ENCODE peak calls at places on chromosomes 3 and 15, in nine cellular contexts. One of them, this sample, is unnamed.

GRCh38 chr3:4852780-4853748 is 126.2 kb upstream of the BHLHE40 start:
- DNase-seq in amniotic stem cell: no peak
- DNase-seq in RPMI7951: peak
- DNase-seq in left colon: no peak
- DNase-seq in choroid plexus epithelial cell: peak
- DNase-seq in activated CD8-positive, alpha-beta T cell treated with anti-CD3 and anti-CD28 coated beads for 36 hours: no peak
- DNase-seq in mucosa of descending colon: no peak
- DNase-seq in activated effector memory CD4-positive, alpha-beta T cell treated with Interleukin-2 at 50 U/mL for 16 hours: no peak
- DNase-seq in stimulated activated CD4-positive, alpha-beta T cell treated with anti-CD3 and anti-CD28 coated beads, Interleukin-4, amount 100 ng/mL, for 24 hours: no peak
- DNase-seq in this sample: no peak

GRCh38 chr3:137012097-137012501 is 54.3 kb downstream of the IL20RB start:
- DNase-seq in amniotic stem cell: no peak
- DNase-seq in RPMI7951: peak
- DNase-seq in left colon: no peak
- DNase-seq in choroid plexus epithelial cell: peak
- DNase-seq in activated CD8-positive, alpha-beta T cell treated with anti-CD3 and anti-CD28 coated beads for 36 hours: no peak
- DNase-seq in mucosa of descending colon: no peak
- DNase-seq in activated effector memory CD4-positive, alpha-beta T cell treated with Interleukin-2 at 50 U/mL for 16 hours: no peak
- DNase-seq in stimulated activated CD4-positive, alpha-beta T cell treated with anti-CD3 and anti-CD28 coated beads, Interleukin-4, amount 100 ng/mL, for 24 hours: no peak
- DNase-seq in this sample: peak

GRCh38 chr15:84824260-84824690 is 7.1 kb downstream of the ALPK3 start:
- DNase-seq in amniotic stem cell: no peak
- DNase-seq in RPMI7951: no peak
- DNase-seq in left colon: no peak
- DNase-seq in choroid plexus epithelial cell: no peak
- DNase-seq in activated CD8-positive, alpha-beta T cell treated with anti-CD3 and anti-CD28 coated beads for 36 hours: no peak
- DNase-seq in mucosa of descending colon: peak
- DNase-seq in activated effector memory CD4-positive, alpha-beta T cell treated with Interleukin-2 at 50 U/mL for 16 hours: no peak
- DNase-seq in stimulated activated CD4-positive, alpha-beta T cell treated with anti-CD3 and anti-CD28 coated beads, Interleukin-4, amount 100 ng/mL, for 24 hours: no peak
- DNase-seq in this sample: no peak

GRCh38 chr3:38136272-38136806 is 588 bp downstream of the ACAA1 start:
- DNase-seq in amniotic stem cell: no peak
- DNase-seq in RPMI7951: peak
- DNase-seq in left colon: peak
- DNase-seq in choroid plexus epithelial cell: peak
- DNase-seq in activated CD8-positive, alpha-beta T cell treated with anti-CD3 and anti-CD28 coated beads for 36 hours: peak
- DNase-seq in mucosa of descending colon: peak
- DNase-seq in activated effector memory CD4-positive, alpha-beta T cell treated with Interleukin-2 at 50 U/mL for 16 hours: no peak
- DNase-seq in stimulated activated CD4-positive, alpha-beta T cell treated with anti-CD3 and anti-CD28 coated beads, Interleukin-4, amount 100 ng/mL, for 24 hours: peak
- DNase-seq in this sample: no peak

GRCh38 chr15:88274534-88275460 is 18.3 kb upstream of the NTRK3 start:
- DNase-seq in amniotic stem cell: peak
- DNase-seq in RPMI7951: peak
- DNase-seq in left colon: no peak
- DNase-seq in choroid plexus epithelial cell: peak
- DNase-seq in activated CD8-positive, alpha-beta T cell treated with anti-CD3 and anti-CD28 coated beads for 36 hours: peak
- DNase-seq in mucosa of descending colon: peak
- DNase-seq in activated effector memory CD4-positive, alpha-beta T cell treated with Interleukin-2 at 50 U/mL for 16 hours: peak
- DNase-seq in stimulated activated CD4-positive, alpha-beta T cell treated with anti-CD3 and anti-CD28 coated beads, Interleukin-4, amount 100 ng/mL, for 24 hours: peak
- DNase-seq in this sample: peak

GRCh38 chr3:51340311-51340829 is 44.7 kb upstream of the MANF start:
- DNase-seq in amniotic stem cell: peak
- DNase-seq in RPMI7951: peak
- DNase-seq in left colon: no peak
- DNase-seq in choroid plexus epithelial cell: peak
- DNase-seq in activated CD8-positive, alpha-beta T cell treated with anti-CD3 and anti-CD28 coated beads for 36 hours: no peak
- DNase-seq in mucosa of descending colon: no peak
- DNase-seq in activated effector memory CD4-positive, alpha-beta T cell treated with Interleukin-2 at 50 U/mL for 16 hours: no peak
- DNase-seq in stimulated activated CD4-positive, alpha-beta T cell treated with anti-CD3 and anti-CD28 coated beads, Interleukin-4, amount 100 ng/mL, for 24 hours: no peak
- DNase-seq in this sample: peak

GRCh38 chr3:37510749-37511148 is 336.4 kb upstream of the LRRFIP2 start:
- DNase-seq in amniotic stem cell: no peak
- DNase-seq in RPMI7951: no peak
- DNase-seq in left colon: no peak
- DNase-seq in choroid plexus epithelial cell: no peak
- DNase-seq in activated CD8-positive, alpha-beta T cell treated with anti-CD3 and anti-CD28 coated beads for 36 hours: no peak
- DNase-seq in mucosa of descending colon: no peak
- DNase-seq in activated effector memory CD4-positive, alpha-beta T cell treated with Interleukin-2 at 50 U/mL for 16 hours: no peak
- DNase-seq in stimulated activated CD4-positive, alpha-beta T cell treated with anti-CD3 and anti-CD28 coated beads, Interleukin-4, amount 100 ng/mL, for 24 hours: no peak
- DNase-seq in this sample: no peak

GRCh38 chr15:42155546-42156265 is 730 bp downstream of the PLA2G4F start:
- DNase-seq in amniotic stem cell: no peak
- DNase-seq in RPMI7951: no peak
- DNase-seq in left colon: peak
- DNase-seq in choroid plexus epithelial cell: no peak
- DNase-seq in activated CD8-positive, alpha-beta T cell treated with anti-CD3 and anti-CD28 coated beads for 36 hours: no peak
- DNase-seq in mucosa of descending colon: peak
- DNase-seq in activated effector memory CD4-positive, alpha-beta T cell treated with Interleukin-2 at 50 U/mL for 16 hours: no peak
- DNase-seq in stimulated activated CD4-positive, alpha-beta T cell treated with anti-CD3 and anti-CD28 coated beads, Interleukin-4, amount 100 ng/mL, for 24 hours: no peak
- DNase-seq in this sample: no peak

GRCh38 chr15:77869021-77869895 is 208.3 kb downstream of the TBC1D2B start:
- DNase-seq in amniotic stem cell: no peak
- DNase-seq in RPMI7951: peak
- DNase-seq in left colon: peak
- DNase-seq in choroid plexus epithelial cell: no peak
- DNase-seq in activated CD8-positive, alpha-beta T cell treated with anti-CD3 and anti-CD28 coated beads for 36 hours: no peak
- DNase-seq in mucosa of descending colon: no peak
- DNase-seq in activated effector memory CD4-positive, alpha-beta T cell treated with Interleukin-2 at 50 U/mL for 16 hours: no peak
- DNase-seq in stimulated activated CD4-positive, alpha-beta T cell treated with anti-CD3 and anti-CD28 coated beads, Interleukin-4, amount 100 ng/mL, for 24 hours: no peak
- DNase-seq in this sample: no peak

GRCh38 chr3:171935261-171936123 is 92.3 kb downstream of the TMEM212 start:
- DNase-seq in amniotic stem cell: no peak
- DNase-seq in RPMI7951: no peak
- DNase-seq in left colon: no peak
- DNase-seq in choroid plexus epithelial cell: no peak
- DNase-seq in activated CD8-positive, alpha-beta T cell treated with anti-CD3 and anti-CD28 coated beads for 36 hours: no peak
- DNase-seq in mucosa of descending colon: no peak
- DNase-seq in activated effector memory CD4-positive, alpha-beta T cell treated with Interleukin-2 at 50 U/mL for 16 hours: no peak
- DNase-seq in stimulated activated CD4-positive, alpha-beta T cell treated with anti-CD3 and anti-CD28 coated beads, Interleukin-4, amount 100 ng/mL, for 24 hours: no peak
- DNase-seq in this sample: no peak

GRCh38 chr15:68676926-68677325 is 98.1 kb downstream of the CORO2B start:
- DNase-seq in amniotic stem cell: no peak
- DNase-seq in RPMI7951: no peak
- DNase-seq in left colon: no peak
- DNase-seq in choroid plexus epithelial cell: no peak
- DNase-seq in activated CD8-positive, alpha-beta T cell treated with anti-CD3 and anti-CD28 coated beads for 36 hours: no peak
- DNase-seq in mucosa of descending colon: no peak
- DNase-seq in activated effector memory CD4-positive, alpha-beta T cell treated with Interleukin-2 at 50 U/mL for 16 hours: no peak
- DNase-seq in stimulated activated CD4-positive, alpha-beta T cell treated with anti-CD3 and anti-CD28 coated beads, Interleukin-4, amount 100 ng/mL, for 24 hours: no peak
- DNase-seq in this sample: no peak

GRCh38 chr15:83300826-83301225 is 16.4 kb upstream of the BNC1 start:
- DNase-seq in amniotic stem cell: no peak
- DNase-seq in RPMI7951: peak
- DNase-seq in left colon: no peak
- DNase-seq in choroid plexus epithelial cell: peak
- DNase-seq in activated CD8-positive, alpha-beta T cell treated with anti-CD3 and anti-CD28 coated beads for 36 hours: no peak
- DNase-seq in mucosa of descending colon: no peak
- DNase-seq in activated effector memory CD4-positive, alpha-beta T cell treated with Interleukin-2 at 50 U/mL for 16 hours: no peak
- DNase-seq in stimulated activated CD4-positive, alpha-beta T cell treated with anti-CD3 and anti-CD28 coated beads, Interleukin-4, amount 100 ng/mL, for 24 hours: no peak
- DNase-seq in this sample: no peak

GRCh38 chr3:38334656-38335055 is 11.9 kb upstream of the XYLB start:
- DNase-seq in amniotic stem cell: no peak
- DNase-seq in RPMI7951: peak
- DNase-seq in left colon: no peak
- DNase-seq in choroid plexus epithelial cell: peak
- DNase-seq in activated CD8-positive, alpha-beta T cell treated with anti-CD3 and anti-CD28 coated beads for 36 hours: no peak
- DNase-seq in mucosa of descending colon: no peak
- DNase-seq in activated effector memory CD4-positive, alpha-beta T cell treated with Interleukin-2 at 50 U/mL for 16 hours: no peak
- DNase-seq in stimulated activated CD4-positive, alpha-beta T cell treated with anti-CD3 and anti-CD28 coated beads, Interleukin-4, amount 100 ng/mL, for 24 hours: no peak
- DNase-seq in this sample: no peak

GRCh38 chr3:8540456-8540855 is 38.8 kb downstream of the LMCD1 start:
- DNase-seq in amniotic stem cell: no peak
- DNase-seq in RPMI7951: no peak
- DNase-seq in left colon: no peak
- DNase-seq in choroid plexus epithelial cell: no peak
- DNase-seq in activated CD8-positive, alpha-beta T cell treated with anti-CD3 and anti-CD28 coated beads for 36 hours: no peak
- DNase-seq in mucosa of descending colon: no peak
- DNase-seq in activated effector memory CD4-positive, alpha-beta T cell treated with Interleukin-2 at 50 U/mL for 16 hours: no peak
- DNase-seq in stimulated activated CD4-positive, alpha-beta T cell treated with anti-CD3 and anti-CD28 coated beads, Interleukin-4, amount 100 ng/mL, for 24 hours: no peak
- DNase-seq in this sample: no peak

GRCh38 chr3:148861277-148861869 is 3.7 kb upstream of the CPA3 start:
- DNase-seq in amniotic stem cell: no peak
- DNase-seq in RPMI7951: peak
- DNase-seq in left colon: no peak
- DNase-seq in choroid plexus epithelial cell: peak
- DNase-seq in activated CD8-positive, alpha-beta T cell treated with anti-CD3 and anti-CD28 coated beads for 36 hours: no peak
- DNase-seq in mucosa of descending colon: no peak
- DNase-seq in activated effector memory CD4-positive, alpha-beta T cell treated with Interleukin-2 at 50 U/mL for 16 hours: no peak
- DNase-seq in stimulated activated CD4-positive, alpha-beta T cell treated with anti-CD3 and anti-CD28 coated beads, Interleukin-4, amount 100 ng/mL, for 24 hours: no peak
- DNase-seq in this sample: peak

GRCh38 chr3:71195492-71195891 is 388.0 kb downstream of the FOXP1 start:
- DNase-seq in amniotic stem cell: no peak
- DNase-seq in RPMI7951: peak
- DNase-seq in left colon: no peak
- DNase-seq in choroid plexus epithelial cell: peak
- DNase-seq in activated CD8-positive, alpha-beta T cell treated with anti-CD3 and anti-CD28 coated beads for 36 hours: no peak
- DNase-seq in mucosa of descending colon: no peak
- DNase-seq in activated effector memory CD4-positive, alpha-beta T cell treated with Interleukin-2 at 50 U/mL for 16 hours: no peak
- DNase-seq in stimulated activated CD4-positive, alpha-beta T cell treated with anti-CD3 and anti-CD28 coated beads, Interleukin-4, amount 100 ng/mL, for 24 hours: no peak
- DNase-seq in this sample: peak

GRCh38 chr3:183554377-183554776 is 1.1 kb downstream of the KLHL6 start:
- DNase-seq in amniotic stem cell: no peak
- DNase-seq in RPMI7951: no peak
- DNase-seq in left colon: no peak
- DNase-seq in choroid plexus epithelial cell: no peak
- DNase-seq in activated CD8-positive, alpha-beta T cell treated with anti-CD3 and anti-CD28 coated beads for 36 hours: peak
- DNase-seq in mucosa of descending colon: no peak
- DNase-seq in activated effector memory CD4-positive, alpha-beta T cell treated with Interleukin-2 at 50 U/mL for 16 hours: no peak
- DNase-seq in stimulated activated CD4-positive, alpha-beta T cell treated with anti-CD3 and anti-CD28 coated beads, Interleukin-4, amount 100 ng/mL, for 24 hours: peak
- DNase-seq in this sample: no peak

GRCh38 chr15:59570364-59570763 is 41.2 kb upstream of the GCNT3 start:
- DNase-seq in amniotic stem cell: no peak
- DNase-seq in RPMI7951: no peak
- DNase-seq in left colon: peak
- DNase-seq in choroid plexus epithelial cell: no peak
- DNase-seq in activated CD8-positive, alpha-beta T cell treated with anti-CD3 and anti-CD28 coated beads for 36 hours: no peak
- DNase-seq in mucosa of descending colon: peak
- DNase-seq in activated effector memory CD4-positive, alpha-beta T cell treated with Interleukin-2 at 50 U/mL for 16 hours: no peak
- DNase-seq in stimulated activated CD4-positive, alpha-beta T cell treated with anti-CD3 and anti-CD28 coated beads, Interleukin-4, amount 100 ng/mL, for 24 hours: no peak
- DNase-seq in this sample: no peak

GRCh38 chr15:78302579-78302978 is 3.2 kb upstream of the SKIC8 start:
- DNase-seq in amniotic stem cell: no peak
- DNase-seq in RPMI7951: peak
- DNase-seq in left colon: no peak
- DNase-seq in choroid plexus epithelial cell: peak
- DNase-seq in activated CD8-positive, alpha-beta T cell treated with anti-CD3 and anti-CD28 coated beads for 36 hours: no peak
- DNase-seq in mucosa of descending colon: no peak
- DNase-seq in activated effector memory CD4-positive, alpha-beta T cell treated with Interleukin-2 at 50 U/mL for 16 hours: no peak
- DNase-seq in stimulated activated CD4-positive, alpha-beta T cell treated with anti-CD3 and anti-CD28 coated beads, Interleukin-4, amount 100 ng/mL, for 24 hours: no peak
- DNase-seq in this sample: peak

GRCh38 chr3:128864351-128864811 is 15.0 kb upstream of the ACAD9 start:
- DNase-seq in amniotic stem cell: no peak
- DNase-seq in RPMI7951: no peak
- DNase-seq in left colon: no peak
- DNase-seq in choroid plexus epithelial cell: no peak
- DNase-seq in activated CD8-positive, alpha-beta T cell treated with anti-CD3 and anti-CD28 coated beads for 36 hours: no peak
- DNase-seq in mucosa of descending colon: no peak
- DNase-seq in activated effector memory CD4-positive, alpha-beta T cell treated with Interleukin-2 at 50 U/mL for 16 hours: no peak
- DNase-seq in stimulated activated CD4-positive, alpha-beta T cell treated with anti-CD3 and anti-CD28 coated beads, Interleukin-4, amount 100 ng/mL, for 24 hours: no peak
- DNase-seq in this sample: no peak

GRCh38 chr3:46369675-46370132 is 1.0 kb upstream of the CCR5 start:
- DNase-seq in amniotic stem cell: no peak
- DNase-seq in RPMI7951: no peak
- DNase-seq in left colon: no peak
- DNase-seq in choroid plexus epithelial cell: no peak
- DNase-seq in activated CD8-positive, alpha-beta T cell treated with anti-CD3 and anti-CD28 coated beads for 36 hours: peak
- DNase-seq in mucosa of descending colon: no peak
- DNase-seq in activated effector memory CD4-positive, alpha-beta T cell treated with Interleukin-2 at 50 U/mL for 16 hours: no peak
- DNase-seq in stimulated activated CD4-positive, alpha-beta T cell treated with anti-CD3 and anti-CD28 coated beads, Interleukin-4, amount 100 ng/mL, for 24 hours: peak
- DNase-seq in this sample: no peak

GRCh38 chr3:69410301-69410700 is 24.4 kb upstream of the FRMD4B start:
- DNase-seq in amniotic stem cell: no peak
- DNase-seq in RPMI7951: peak
- DNase-seq in left colon: peak
- DNase-seq in choroid plexus epithelial cell: peak
- DNase-seq in activated CD8-positive, alpha-beta T cell treated with anti-CD3 and anti-CD28 coated beads for 36 hours: peak
- DNase-seq in mucosa of descending colon: peak
- DNase-seq in activated effector memory CD4-positive, alpha-beta T cell treated with Interleukin-2 at 50 U/mL for 16 hours: peak
- DNase-seq in stimulated activated CD4-positive, alpha-beta T cell treated with anti-CD3 and anti-CD28 coated beads, Interleukin-4, amount 100 ng/mL, for 24 hours: peak
- DNase-seq in this sample: peak

GRCh38 chr3:60759439-60759838 is 491.8 kb downstream of the FHIT start:
- DNase-seq in amniotic stem cell: no peak
- DNase-seq in RPMI7951: peak
- DNase-seq in left colon: no peak
- DNase-seq in choroid plexus epithelial cell: no peak
- DNase-seq in activated CD8-positive, alpha-beta T cell treated with anti-CD3 and anti-CD28 coated beads for 36 hours: no peak
- DNase-seq in mucosa of descending colon: no peak
- DNase-seq in activated effector memory CD4-positive, alpha-beta T cell treated with Interleukin-2 at 50 U/mL for 16 hours: no peak
- DNase-seq in stimulated activated CD4-positive, alpha-beta T cell treated with anti-CD3 and anti-CD28 coated beads, Interleukin-4, amount 100 ng/mL, for 24 hours: no peak
- DNase-seq in this sample: no peak

GRCh38 chr15:66946578-66947164 is 118.7 kb upstream of the SMAD3 start:
- DNase-seq in amniotic stem cell: no peak
- DNase-seq in RPMI7951: peak
- DNase-seq in left colon: no peak
- DNase-seq in choroid plexus epithelial cell: peak
- DNase-seq in activated CD8-positive, alpha-beta T cell treated with anti-CD3 and anti-CD28 coated beads for 36 hours: peak
- DNase-seq in mucosa of descending colon: peak
- DNase-seq in activated effector memory CD4-positive, alpha-beta T cell treated with Interleukin-2 at 50 U/mL for 16 hours: peak
- DNase-seq in stimulated activated CD4-positive, alpha-beta T cell treated with anti-CD3 and anti-CD28 coated beads, Interleukin-4, amount 100 ng/mL, for 24 hours: peak
- DNase-seq in this sample: peak

GRCh38 chr3:47464603-47465002 is 11.1 kb downstream of the SCAP start:
- DNase-seq in amniotic stem cell: no peak
- DNase-seq in RPMI7951: no peak
- DNase-seq in left colon: no peak
- DNase-seq in choroid plexus epithelial cell: no peak
- DNase-seq in activated CD8-positive, alpha-beta T cell treated with anti-CD3 and anti-CD28 coated beads for 36 hours: no peak
- DNase-seq in mucosa of descending colon: no peak
- DNase-seq in activated effector memory CD4-positive, alpha-beta T cell treated with Interleukin-2 at 50 U/mL for 16 hours: no peak
- DNase-seq in stimulated activated CD4-positive, alpha-beta T cell treated with anti-CD3 and anti-CD28 coated beads, Interleukin-4, amount 100 ng/mL, for 24 hours: no peak
- DNase-seq in this sample: no peak

GRCh38 chr15:78617131-78617915 is 3.5 kb downstream of the CHRNA3 start:
- DNase-seq in amniotic stem cell: no peak
- DNase-seq in RPMI7951: no peak
- DNase-seq in left colon: peak
- DNase-seq in choroid plexus epithelial cell: no peak
- DNase-seq in activated CD8-positive, alpha-beta T cell treated with anti-CD3 and anti-CD28 coated beads for 36 hours: no peak
- DNase-seq in mucosa of descending colon: no peak
- DNase-seq in activated effector memory CD4-positive, alpha-beta T cell treated with Interleukin-2 at 50 U/mL for 16 hours: no peak
- DNase-seq in stimulated activated CD4-positive, alpha-beta T cell treated with anti-CD3 and anti-CD28 coated beads, Interleukin-4, amount 100 ng/mL, for 24 hours: no peak
- DNase-seq in this sample: no peak

GRCh38 chr15:67501177-67501835 is 19.6 kb upstream of the C15orf61 start:
- DNase-seq in amniotic stem cell: no peak
- DNase-seq in RPMI7951: peak
- DNase-seq in left colon: no peak
- DNase-seq in choroid plexus epithelial cell: peak
- DNase-seq in activated CD8-positive, alpha-beta T cell treated with anti-CD3 and anti-CD28 coated beads for 36 hours: no peak
- DNase-seq in mucosa of descending colon: no peak
- DNase-seq in activated effector memory CD4-positive, alpha-beta T cell treated with Interleukin-2 at 50 U/mL for 16 hours: no peak
- DNase-seq in stimulated activated CD4-positive, alpha-beta T cell treated with anti-CD3 and anti-CD28 coated beads, Interleukin-4, amount 100 ng/mL, for 24 hours: no peak
- DNase-seq in this sample: no peak

GRCh38 chr3:192570757-192571156 is 156.6 kb downstream of the FGF12 start:
- DNase-seq in amniotic stem cell: no peak
- DNase-seq in RPMI7951: peak
- DNase-seq in left colon: no peak
- DNase-seq in choroid plexus epithelial cell: peak
- DNase-seq in activated CD8-positive, alpha-beta T cell treated with anti-CD3 and anti-CD28 coated beads for 36 hours: no peak
- DNase-seq in mucosa of descending colon: no peak
- DNase-seq in activated effector memory CD4-positive, alpha-beta T cell treated with Interleukin-2 at 50 U/mL for 16 hours: no peak
- DNase-seq in stimulated activated CD4-positive, alpha-beta T cell treated with anti-CD3 and anti-CD28 coated beads, Interleukin-4, amount 100 ng/mL, for 24 hours: no peak
- DNase-seq in this sample: no peak

GRCh38 chr3:13480340-13481318 is 523 bp downstream of the HDAC11 start:
- DNase-seq in amniotic stem cell: no peak
- DNase-seq in RPMI7951: no peak
- DNase-seq in left colon: peak
- DNase-seq in choroid plexus epithelial cell: peak
- DNase-seq in activated CD8-positive, alpha-beta T cell treated with anti-CD3 and anti-CD28 coated beads for 36 hours: peak
- DNase-seq in mucosa of descending colon: peak
- DNase-seq in activated effector memory CD4-positive, alpha-beta T cell treated with Interleukin-2 at 50 U/mL for 16 hours: no peak
- DNase-seq in stimulated activated CD4-positive, alpha-beta T cell treated with anti-CD3 and anti-CD28 coated beads, Interleukin-4, amount 100 ng/mL, for 24 hours: peak
- DNase-seq in this sample: no peak

This sample was measured in SJSA1.